ENCODE peak calls at places on chromosomes 12 and 14, in eight cellular contexts. One of them, this sample, is unnamed.

GRCh38 chr12:76878045-76878898 is 547 bp downstream of the CSRP2 start:
- DNase-seq in GM20000: peak
- DNase-seq in lower leg skin: no peak
- DNase-seq in thoracic aorta: no peak
- DNase-seq in ascending aorta: peak
- DNase-seq in MM.1S: peak
- DNase-seq in Calu3: peak
- DNase-seq in left ventricle myocardium superior: peak
- DNase-seq in this sample: peak

GRCh38 chr12:19138551-19139344 is 9.2 kb downstream of the PLEKHA5 start:
- DNase-seq in lower leg skin: no peak
- DNase-seq in Calu3: no peak
- DNase-seq in MM.1S: no peak
- DNase-seq in thoracic aorta: no peak
- DNase-seq in ascending aorta: no peak
- DNase-seq in left ventricle myocardium superior: no peak
- DNase-seq in GM20000: no peak
- DNase-seq in this sample: peak

GRCh38 chr14:62443796-62444195 is 601.5 kb downstream of the KCNH5 start:
- DNase-seq in MM.1S: no peak
- DNase-seq in Calu3: no peak
- DNase-seq in ascending aorta: no peak
- DNase-seq in left ventricle myocardium superior: no peak
- DNase-seq in lower leg skin: no peak
- DNase-seq in GM20000: no peak
- DNase-seq in thoracic aorta: no peak
- DNase-seq in this sample: peak

GRCh38 chr12:101855364-101855884 is 22.0 kb upstream of the DRAM1 start:
- DNase-seq in GM20000: no peak
- DNase-seq in thoracic aorta: no peak
- DNase-seq in left ventricle myocardium superior: no peak
- DNase-seq in lower leg skin: no peak
- DNase-seq in ascending aorta: no peak
- DNase-seq in MM.1S: no peak
- DNase-seq in Calu3: no peak
- DNase-seq in this sample: peak

GRCh38 chr14:83923836-83924235 is 1606.1 kb upstream of the FLRT2 start:
- DNase-seq in left ventricle myocardium superior: no peak
- DNase-seq in lower leg skin: no peak
- DNase-seq in thoracic aorta: no peak
- DNase-seq in MM.1S: no peak
- DNase-seq in Calu3: no peak
- DNase-seq in GM20000: no peak
- DNase-seq in ascending aorta: no peak
- DNase-seq in this sample: no peak

GRCh38 chr12:18690653-18691052 is 47.2 kb downstream of the PLCZ1 start:
- DNase-seq in ascending aorta: no peak
- DNase-seq in thoracic aorta: no peak
- DNase-seq in Calu3: peak
- DNase-seq in lower leg skin: no peak
- DNase-seq in GM20000: no peak
- DNase-seq in left ventricle myocardium superior: no peak
- DNase-seq in MM.1S: no peak
- DNase-seq in this sample: peak

GRCh38 chr14:69129264-69129880 is 23.5 kb downstream of the DCAF5 start:
- DNase-seq in left ventricle myocardium superior: peak
- DNase-seq in lower leg skin: peak
- DNase-seq in GM20000: peak
- DNase-seq in Calu3: peak
- DNase-seq in MM.1S: peak
- DNase-seq in thoracic aorta: peak
- DNase-seq in ascending aorta: peak
- DNase-seq in this sample: peak

GRCh38 chr14:97413991-97414717 is 617.0 kb downstream of the VRK1 start:
- DNase-seq in Calu3: no peak
- DNase-seq in ascending aorta: no peak
- DNase-seq in lower leg skin: no peak
- DNase-seq in MM.1S: no peak
- DNase-seq in left ventricle myocardium superior: no peak
- DNase-seq in thoracic aorta: no peak
- DNase-seq in GM20000: no peak
- DNase-seq in this sample: no peak

GRCh38 chr12:13695781-13696180 is 285.6 kb downstream of the GRIN2B start:
- DNase-seq in MM.1S: no peak
- DNase-seq in ascending aorta: no peak
- DNase-seq in GM20000: no peak
- DNase-seq in lower leg skin: no peak
- DNase-seq in thoracic aorta: no peak
- DNase-seq in left ventricle myocardium superior: no peak
- DNase-seq in Calu3: no peak
- DNase-seq in this sample: no peak

GRCh38 chr14:28765907-28766504 is 581 bp upstream of the FOXG1 start:
- DNase-seq in MM.1S: no peak
- DNase-seq in thoracic aorta: no peak
- DNase-seq in ascending aorta: no peak
- DNase-seq in lower leg skin: no peak
- DNase-seq in GM20000: no peak
- DNase-seq in left ventricle myocardium superior: no peak
- DNase-seq in Calu3: no peak
- DNase-seq in this sample: no peak

GRCh38 chr12:117441751-117442150 is 80.3 kb upstream of the NOS1 start:
- DNase-seq in ascending aorta: no peak
- DNase-seq in GM20000: no peak
- DNase-seq in lower leg skin: peak
- DNase-seq in left ventricle myocardium superior: peak
- DNase-seq in MM.1S: no peak
- DNase-seq in Calu3: peak
- DNase-seq in thoracic aorta: no peak
- DNase-seq in this sample: no peak

GRCh38 chr14:95419569-95419968 is 96.9 kb downstream of the SYNE3 start:
- DNase-seq in thoracic aorta: no peak
- DNase-seq in Calu3: no peak
- DNase-seq in MM.1S: no peak
- DNase-seq in GM20000: no peak
- DNase-seq in left ventricle myocardium superior: no peak
- DNase-seq in ascending aorta: no peak
- DNase-seq in lower leg skin: no peak
- DNase-seq in this sample: no peak

GRCh38 chr14:86022031-86022629 is 492.2 kb downstream of the FLRT2 start:
- DNase-seq in thoracic aorta: no peak
- DNase-seq in left ventricle myocardium superior: no peak
- DNase-seq in lower leg skin: no peak
- DNase-seq in ascending aorta: no peak
- DNase-seq in GM20000: no peak
- DNase-seq in Calu3: no peak
- DNase-seq in MM.1S: no peak
- DNase-seq in this sample: no peak

GRCh38 chr14:76901171-76902055 is 75.2 kb downstream of the LRRC74A start:
- DNase-seq in Calu3: no peak
- DNase-seq in ascending aorta: no peak
- DNase-seq in MM.1S: no peak
- DNase-seq in lower leg skin: no peak
- DNase-seq in GM20000: no peak
- DNase-seq in left ventricle myocardium superior: no peak
- DNase-seq in thoracic aorta: no peak
- DNase-seq in this sample: peak

GRCh38 chr14:59707778-59708635 is 131.4 kb upstream of the CCDC175 start:
- DNase-seq in Calu3: no peak
- DNase-seq in lower leg skin: no peak
- DNase-seq in thoracic aorta: no peak
- DNase-seq in ascending aorta: no peak
- DNase-seq in left ventricle myocardium superior: no peak
- DNase-seq in GM20000: no peak
- DNase-seq in MM.1S: no peak
- DNase-seq in this sample: no peak

This sample was measured in mammary epithelial cell.